ENCODE peak calls at places on chromosomes 12 and 14, in ten cellular contexts. T is HTR-8/SVneo, K is GM19239, F is KBM-7, Q is NCI-H2029, S is cardiac muscle cell, V is renal cortical epithelial cell, O is activated T-helper 1 cell treated with Interleukin-2 at 50 U/mL for 16 hours, A is right cardiac atrium, B is right atrium auricular region. N is an unnamed sample.

GRCh38 chr12:5716221-5716620 is 228.8 kb downstream of the ANO2 start:
- DNase-seq in A (no peak), F (no peak), B (peak; percentile 58), S (no peak), K (no peak), Q (no peak), V (peak; percentile 90), O (no peak), T (no peak), N (no peak)

GRCh38 chr14:23588884-23589598 is 10.5 kb upstream of the JPH4 start:
- DNase-seq in T (peak; percentile 76), Q (peak; percentile 78), A (peak; percentile 93), B (peak; percentile 73), O (peak; percentile 60), V (peak; percentile 72), S (peak; percentile 93), F (peak; percentile 97), K (peak; percentile 95), N (peak; percentile 77)

GRCh38 chr14:38107216-38107631 is 100.5 kb upstream of the SSTR1 start:
- DNase-seq in A (no peak), F (no peak), B (no peak), Q (no peak), O (no peak), V (peak; percentile 15), K (no peak), T (no peak), S (no peak), N (no peak)

GRCh38 chr12:103580026-103580425 is 7.0 kb upstream of the STAB2 start:
- DNase-seq in O (no peak), T (no peak), A (no peak), B (no peak), K (no peak), V (no peak), Q (no peak), F (no peak), S (no peak), N (no peak)

GRCh38 chr12:50355365-50355764 is 41.0 kb downstream of the FAM186A start:
- DNase-seq in T (no peak), Q (no peak), V (no peak), F (no peak), B (no peak), S (no peak), A (no peak), K (no peak), O (no peak), N (no peak)

GRCh38 chr14:93019367-93019843 is 96.3 kb downstream of the ITPK1 start:
- DNase-seq in F (no peak), K (no peak), Q (no peak), T (no peak), B (no peak), A (peak; percentile 53), S (no peak), O (no peak), V (no peak), N (no peak)

GRCh38 chr12:32893008-32893407 is 3.6 kb downstream of the PKP2 start:
- DNase-seq in Q (no peak), A (no peak), T (no peak), O (no peak), K (no peak), V (no peak), S (no peak), F (no peak), B (no peak), N (no peak)

GRCh38 chr12:42473130-42473529 is 116.4 kb downstream of the PRICKLE1 start:
- DNase-seq in O (no peak), B (no peak), S (peak; percentile 57), Q (no peak), T (no peak), F (no peak), A (no peak), V (peak; percentile 92), K (no peak), N (no peak)

GRCh38 chr12:121600702-121601336 is 20.0 kb upstream of the KDM2B start:
- DNase-seq in S (no peak), F (no peak), Q (no peak), V (no peak), A (peak; percentile 12), O (no peak), K (no peak), B (no peak), T (no peak), N (no peak)

GRCh38 chr14:92039073-92039719 is 663 bp downstream of the TRIP11 start:
- DNase-seq in V (peak; percentile 76), B (no peak), Q (no peak), F (peak; percentile 64), S (peak; percentile 85), T (peak; percentile 85), O (no peak), A (no peak), K (no peak), N (peak; percentile 33)

GRCh38 chr12:7411343-7411742 is 32.6 kb downstream of the CD163L1 start:
- DNase-seq in F (peak; percentile 97), A (no peak), B (no peak), V (no peak), Q (no peak), S (no peak), K (no peak), T (no peak), O (no peak), N (peak; percentile 59)

GRCh38 chr14:72888202-72888601 is 5.7 kb downstream of the DPF3 start:
- DNase-seq in T (no peak), F (no peak), V (peak; percentile 65), S (no peak), B (no peak), O (no peak), A (no peak), K (no peak), Q (no peak), N (no peak)

GRCh38 chr12:112266473-112266872 is 115.8 kb downstream of the HECTD4 start:
- DNase-seq in B (no peak), F (no peak), S (no peak), Q (no peak), A (no peak), T (no peak), K (no peak), O (no peak), V (no peak), N (no peak)

GRCh38 chr12:101785671-101786070 is 45.1 kb downstream of the GNPTAB start:
- DNase-seq in K (no peak), F (no peak), V (no peak), B (no peak), T (no peak), Q (no peak), S (no peak), O (no peak), A (no peak), N (no peak)

GRCh38 chr14:85060116-85060515 is 469.8 kb upstream of the FLRT2 start:
- DNase-seq in T (no peak), V (no peak), A (no peak), O (no peak), S (peak; percentile 28), B (no peak), F (no peak), K (no peak), Q (no peak), N (no peak)

GRCh38 chr14:101835166-101835557 is 73.7 kb downstream of the PPP2R5C start:
- DNase-seq in F (no peak), K (no peak), O (no peak), V (peak; percentile 61), Q (no peak), T (no peak), B (no peak), S (no peak), A (peak; percentile 50), N (no peak)

GRCh38 chr12:4954632-4955354 is 45.1 kb downstream of the KCNA1 start:
- DNase-seq in A (no peak), O (no peak), F (peak; percentile 3), V (no peak), T (no peak), B (no peak), K (no peak), Q (no peak), S (no peak), N (peak; percentile 10)

GRCh38 chr12:90149453-90149852 is 440.8 kb upstream of the ATP2B1 start:
- DNase-seq in K (no peak), V (no peak), T (no peak), S (no peak), A (no peak), Q (no peak), B (no peak), F (no peak), O (no peak), N (no peak)

GRCh38 chr14:86739761-86740160 is 1209.8 kb downstream of the FLRT2 start:
- DNase-seq in T (no peak), F (no peak), B (no peak), S (no peak), Q (no peak), K (no peak), V (peak; percentile 28), A (no peak), O (no peak), N (no peak)

GRCh38 chr12:52436000-52436827 is 2.0 kb upstream of the KRT75 start:
- DNase-seq in S (peak; percentile 83), A (no peak), K (no peak), V (peak; percentile 51), O (no peak), T (no peak), F (no peak), B (peak; percentile 57), Q (peak; percentile 76), N (no peak)

GRCh38 chr12:100672075-100672592 is 98.7 kb downstream of the GAS2L3 start:
- DNase-seq in F (peak; percentile 46), T (peak; percentile 27), O (no peak), S (no peak), Q (peak; percentile 1), B (no peak), A (peak; percentile 40), K (peak; percentile 13), V (no peak), N (peak; percentile 13)

GRCh38 chr12:53996886-53997217 is 3.1 kb upstream of the HOXC9 start:
- DNase-seq in A (no peak), T (no peak), S (no peak), K (no peak), Q (no peak), B (no peak), V (no peak), F (no peak), O (no peak), N (no peak)